ENCODE peak calls at places on chromosomes 12 and 14, in seven cellular contexts. N is heart right ventricle; T is gastrocnemius medialis; K is pancreas; D is naive thymus-derived CD4-positive, alpha-beta T cell; U is endothelial cell of umbilical vein; Y is aorta. W is an unnamed sample.

GRCh38 chr12:3523058-3523457 is 32.1 kb downstream of the PRMT8 start:
- DNase-seq in N (no peak), T (no peak), K (no peak), D (no peak), U (no peak), Y (no peak), W (no peak)

GRCh38 chr12:112029326-112029725 is 16.1 kb downstream of the ERP29 start:
- DNase-seq in N (no peak), T (no peak), K (no peak), D (no peak), U (no peak), Y (no peak), W (no peak)

GRCh38 chr12:6193853-6194815 is 6.1 kb upstream of the CD9 start:
- DNase-seq in N (no peak), T (no peak), K (no peak), D (no peak), U (no peak), Y (peak; percentile 49), W (no peak)

GRCh38 chr12:68331500-68331868 is 678 bp downstream of the MDM1 start:
- DNase-seq in N (no peak), T (no peak), K (no peak), D (no peak), U (no peak), Y (no peak), W (no peak)

GRCh38 chr14:54568821-54569591 is 2.1 kb downstream of the SAMD4A start:
- DNase-seq in N (peak; percentile 56), T (no peak), K (no peak), D (no peak), U (no peak), Y (peak; percentile 79), W (no peak)

GRCh38 chr12:55891310-55891709 is 36.4 kb downstream of the PYM1 start:
- DNase-seq in N (no peak), T (no peak), K (no peak), D (no peak), U (no peak), Y (no peak), W (no peak)

GRCh38 chr12:107591095-107591375 is 94.6 kb upstream of the PWP1 start:
- DNase-seq in N (no peak), T (no peak), K (no peak), D (no peak), U (no peak), Y (no peak), W (no peak)

GRCh38 chr12:98224584-98225221 is 290.7 kb upstream of the TMPO start:
- DNase-seq in N (no peak), T (no peak), K (no peak), D (no peak), U (no peak), Y (no peak), W (no peak)

GRCh38 chr12:49465132-49465531 is 73.7 kb upstream of the KCNH3 start:
- DNase-seq in N (no peak), T (no peak), K (no peak), D (no peak), U (no peak), Y (no peak), W (no peak)

GRCh38 chr14:89899917-89900680 is 54.4 kb downstream of the EFCAB11 start:
- DNase-seq in N (no peak), T (no peak), K (no peak), D (peak; percentile 12), U (peak; percentile 35), Y (no peak), W (no peak)

GRCh38 chr12:80226576-80226975 is 127.2 kb downstream of the OTOGL start:
- DNase-seq in N (no peak), T (no peak), K (no peak), D (no peak), U (peak; percentile 76), Y (no peak), W (no peak)

GRCh38 chr12:122137681-122138080 is 36.3 kb downstream of the IL31 start:
- DNase-seq in N (no peak), T (no peak), K (no peak), D (no peak), U (no peak), Y (no peak), W (no peak)

GRCh38 chr14:24151404-24152080 is 4.2 kb downstream of the RNF31 start:
- DNase-seq in N (no peak), T (no peak), K (peak; percentile 67), D (no peak), U (no peak), Y (peak; percentile 68), W (no peak)

GRCh38 chr14:103402700-103403099 is 17.5 kb downstream of the MARK3 start:
- DNase-seq in N (no peak), T (no peak), K (no peak), D (no peak), U (peak; percentile 17), Y (no peak), W (no peak)

GRCh38 chr14:32010561-32011188 is 66.4 kb upstream of the ARHGAP5 start:
- DNase-seq in N (no peak), T (no peak), K (no peak), D (no peak), U (peak; percentile 26), Y (no peak), W (no peak)

GRCh38 chr12:49564241-49565118 is 3.5 kb downstream of the MCRS1 start:
- DNase-seq in N (no peak), T (no peak), K (no peak), D (no peak), U (no peak), Y (peak; percentile 62), W (no peak)

GRCh38 chr14:85315290-85315689 is 214.7 kb upstream of the FLRT2 start:
- DNase-seq in N (no peak), T (no peak), K (no peak), D (no peak), U (no peak), Y (no peak), W (no peak)

GRCh38 chr12:63944036-63944579 is 99.6 kb downstream of the SRGAP1 start:
- DNase-seq in N (no peak), T (no peak), K (no peak), D (no peak), U (no peak), Y (no peak), W (no peak)
- H3K4me1 ChIP-seq in N (peaks cover 31% of the 10 kb centered on the region), T (no peaks in the 10 kb centered on the region), K (no peaks in the 10 kb centered on the region), D (no peaks in the 10 kb centered on the region), U (peaks cover 14% of the 10 kb centered on the region), Y (no peaks in the 10 kb centered on the region), W (peaks cover 11% of the 10 kb centered on the region)

GRCh38 chr12:1836241-1836803 is 16.0 kb downstream of the LRTM2 start:
- DNase-seq in N (no peak), T (no peak), K (peak; percentile 42), D (no peak), U (no peak), Y (peak; percentile 61), W (no peak)
- H3K4me3 ChIP-seq in N (no peak overlapping the region), T (no peak overlapping the region), K (no peak overlapping the region), D (no peak overlapping the region), U (no peak overlapping the region), Y (no peak overlapping the region), W (no peak overlapping the region)

GRCh38 chr12:48132826-48133225 is 13.7 kb downstream of the PFKM start:
- DNase-seq in N (no peak), T (no peak), K (no peak), D (no peak), U (no peak), Y (no peak), W (no peak)

GRCh38 chr12:48131517-48131916 is 12.4 kb downstream of the PFKM start:
- DNase-seq in N (no peak), T (peak; percentile 40), K (no peak), D (no peak), U (no peak), Y (no peak), W (no peak)

DNA sequence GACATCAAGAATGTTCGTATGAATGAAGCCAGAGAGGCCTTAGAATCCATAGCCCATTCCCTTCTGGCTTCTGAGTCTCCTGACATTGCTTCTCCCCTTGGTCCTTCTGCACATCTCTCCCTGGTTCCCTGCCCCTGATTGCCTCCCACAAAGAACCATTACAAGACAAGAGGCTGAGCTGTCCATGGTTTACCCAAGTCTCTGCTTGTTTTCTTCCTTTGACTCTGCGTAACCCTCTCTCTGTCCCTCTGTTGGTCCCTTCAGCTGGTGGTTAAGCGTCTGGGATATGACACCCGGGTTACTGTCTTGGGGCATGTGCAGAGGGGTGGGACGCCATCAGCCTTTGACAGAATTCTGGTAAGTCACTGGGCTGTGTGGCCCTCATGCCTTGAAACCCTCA is 15.9 kb downstream of the PFKM start:
- DNase-seq in N (no peak), T (no peak), K (no peak), D (no peak), U (no peak), Y (no peak), W (no peak)
- H3K27ac ChIP-seq in N (no peak overlapping the region), T (peak overlapping the region; percentile 98), K (no peak overlapping the region), D (no peak overlapping the region), U (no peak overlapping the region), Y (no peak overlapping the region), W (no peak overlapping the region)

GRCh38 chr12:88982694-88983093 is 369.6 kb downstream of the DUSP6 start:
- DNase-seq in N (no peak), T (no peak), K (no peak), D (no peak), U (no peak), Y (no peak), W (no peak)
- H3K4me1 ChIP-seq in N (peaks cover 20% of the 10 kb centered on the region), T (peaks cover 11% of the 10 kb centered on the region), K (no peaks in the 10 kb centered on the region), D (no peaks in the 10 kb centered on the region), U (no peaks in the 10 kb centered on the region), Y (no peaks in the 10 kb centered on the region), W (no peaks in the 10 kb centered on the region)

GRCh38 chr12:108727868-108728735 is 3.2 kb downstream of the CORO1C start:
- DNase-seq in N (no peak), T (no peak), K (no peak), D (no peak), U (no peak), Y (no peak), W (no peak)
- H3K4me3 ChIP-seq in N (no peak overlapping the region), T (peak overlapping the region; percentile 99), K (no peak overlapping the region), D (no peak overlapping the region), U (peak overlapping the region; percentile 91), Y (no peak overlapping the region), W (peak overlapping the region; percentile 83)

W was measured in upper lobe of right lung.